ENCODE peak calls at places on chromosomes 12 and 14, in ten cellular contexts. S is HL-60, C is neural progenitor cell, Z is AG04449, E is progenitor cell of endocrine pancreas, G is right atrium auricular region, H is cardiac fibroblast, D is uterus, I is foreskin fibroblast, O is LNCaP clone FGC. N is an unnamed sample.

GRCh38 chr14:99971087-99971928 is 93.9 kb upstream of the EVL start:
- DNase-seq in E (peak; percentile 81), H (peak; percentile 89), I (peak; percentile 62), Z (no peak), D (peak; percentile 81), C (peak; percentile 98), G (peak; percentile 73), O (peak; percentile 15), S (peak; percentile 74), N (peak; percentile 88)

GRCh38 chr12:73935817-73936216 is 601.8 kb upstream of the ATXN7L3B start:
- DNase-seq in D (no peak), G (no peak), Z (no peak), H (no peak), E (no peak), S (no peak), I (no peak), C (peak; percentile 25), O (no peak), N (no peak)

GRCh38 chr12:132315951-132316350 is 13.4 kb downstream of the GALNT9 start:
- DNase-seq in O (no peak), G (no peak), Z (no peak), S (no peak), H (no peak), D (no peak), I (no peak), C (no peak), E (no peak), N (no peak)

GRCh38 chr14:72479471-72479931 is 414.4 kb downstream of the DPF3 start:
- DNase-seq in S (no peak), E (no peak), Z (no peak), H (no peak), G (no peak), O (no peak), D (no peak), I (no peak), C (peak; percentile 22), N (peak; percentile 28)

GRCh38 chr14:64880382-64881121 is 845 bp upstream of the SPTB start:
- DNase-seq in I (no peak), H (no peak), S (no peak), Z (no peak), O (no peak), E (peak; percentile 31), C (peak; percentile 86), G (no peak), D (peak; percentile 26), N (peak; percentile 81)

GRCh38 chr12:5430639-5431603 is 987 bp upstream of the NTF3 start:
- DNase-seq in I (no peak), O (no peak), C (peak; percentile 51), S (no peak), D (no peak), E (no peak), G (no peak), H (no peak), Z (no peak), N (no peak)

GRCh38 chr12:69252033-69252432 is 12.7 kb downstream of the CPSF6 start:
- DNase-seq in Z (no peak), E (no peak), C (peak; percentile 11), D (no peak), O (no peak), I (no peak), H (peak; percentile 11), S (no peak), G (no peak), N (no peak)

GRCh38 chr14:25048170-25049126 is 1.5 kb downstream of the STXBP6 start:
- DNase-seq in H (peak; percentile 84), G (peak; percentile 73), O (no peak), C (no peak), D (peak; percentile 57), S (no peak), Z (no peak), I (peak; percentile 67), E (no peak), N (no peak)

GRCh38 chr14:50335989-50336391 is 23.9 kb downstream of the DMAC2L start:
- DNase-seq in E (no peak), I (peak; percentile 66), C (peak; percentile 42), G (no peak), Z (no peak), S (no peak), O (no peak), H (peak; percentile 65), D (peak; percentile 32), N (peak; percentile 28)

GRCh38 chr12:121138284-121138683 is 5.6 kb downstream of the P2RX7 start:
- DNase-seq in C (no peak), Z (no peak), S (no peak), O (no peak), H (no peak), D (no peak), G (no peak), I (no peak), E (no peak), N (no peak)

GRCh38 chr14:91154851-91155625 is 41.2 kb downstream of the DGLUCY start:
- DNase-seq in I (peak; percentile 14), O (peak; percentile 87), C (no peak), S (no peak), Z (no peak), E (no peak), D (peak; percentile 42), H (peak; percentile 73), G (no peak), N (no peak)

GRCh38 chr14:91873476-91874265 is 6.3 kb upstream of the TC2N start:
- DNase-seq in S (no peak), G (no peak), H (peak; percentile 36), E (no peak), D (no peak), C (no peak), O (no peak), I (no peak), Z (no peak), N (peak; percentile 50)

GRCh38 chr14:90398315-90398811 is 1.5 kb downstream of the CALM1 start:
- DNase-seq in G (no peak), D (no peak), E (peak; percentile 26), O (no peak), H (no peak), S (peak; percentile 49), I (no peak), C (peak; percentile 61), Z (no peak), N (peak; percentile 51)

GRCh38 chr14:102066041-102066451 is 20.8 kb downstream of the HSP90AA1 start:
- DNase-seq in I (no peak), C (no peak), D (no peak), S (no peak), E (no peak), O (no peak), Z (no peak), G (no peak), H (no peak), N (no peak)

GRCh38 chr14:76015668-76016067 is 30.1 kb downstream of the IFT43 start:
- DNase-seq in D (no peak), O (no peak), S (no peak), E (no peak), G (no peak), C (no peak), H (no peak), Z (no peak), I (no peak), N (no peak)

GRCh38 chr12:108586306-108586705 is 11.6 kb downstream of the TMEM119 start:
- DNase-seq in H (no peak), C (no peak), O (no peak), G (no peak), E (no peak), I (no peak), D (no peak), Z (no peak), S (no peak), N (no peak)

GRCh38 chr14:73731111-73731510 is 16.9 kb upstream of the PNMA1 start:
- DNase-seq in Z (no peak), C (no peak), I (no peak), D (no peak), H (no peak), S (no peak), O (peak; percentile 56), G (no peak), E (no peak), N (no peak)
- TF ChIP-seq CTCF in Z (no peak), C (no peak), I (no peak), D (no peak), H (no peak), S (no peak), O (peak; percentile 53), G (no peak), E (no peak), N (no peak)

DNA sequence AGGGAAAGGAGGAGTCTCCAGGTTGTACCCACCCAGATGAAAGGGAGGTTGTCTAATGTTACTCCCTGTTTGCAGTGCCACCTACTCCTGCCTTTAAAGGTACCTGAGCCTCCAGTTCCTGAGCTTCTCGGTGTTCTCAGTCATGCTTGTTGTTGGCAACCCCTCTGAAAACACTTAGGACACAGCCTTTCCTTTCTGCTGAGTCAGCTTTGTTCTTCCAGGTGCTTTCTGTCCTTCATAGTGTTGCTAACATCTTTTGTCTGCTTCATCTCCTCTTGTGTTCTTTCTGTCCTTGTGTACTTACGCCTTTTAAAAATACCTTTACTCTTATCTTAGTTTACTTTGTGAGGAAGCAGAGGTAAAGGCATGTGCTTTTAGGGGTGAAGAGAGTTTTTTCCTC is 97.0 kb upstream of the NEDD1 start:
- DNase-seq in C (peak; percentile 30), S (no peak), I (no peak), H (no peak), D (no peak), E (no peak), G (no peak), O (peak; percentile 45), Z (no peak), N (no peak)
- TF ChIP-seq CTCF in C (no peak), S (no peak), I (no peak), H (no peak), D (no peak), E (no peak), G (no peak), O (no peak), Z (no peak), N (no peak)

DNA sequence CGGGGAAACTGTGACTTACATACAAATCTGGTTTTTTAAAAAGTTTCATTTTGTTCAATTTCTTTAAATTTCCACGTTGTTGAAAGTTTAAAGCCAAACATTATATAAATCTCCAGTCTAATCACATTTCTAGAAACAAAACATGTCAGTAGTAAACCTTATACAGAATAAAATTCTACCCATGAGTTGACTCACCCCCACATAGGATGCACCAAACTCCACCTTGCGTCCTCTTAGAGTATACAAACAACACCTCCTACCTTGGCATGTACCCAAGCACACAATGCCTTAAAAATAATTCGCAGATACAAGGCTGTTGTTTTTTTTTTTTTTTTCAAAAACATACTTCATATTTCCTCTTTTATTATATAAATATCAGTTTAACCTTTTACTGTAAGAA is 3.4 kb downstream of the FBXL14 start:
- DNase-seq in E (no peak), Z (no peak), I (no peak), S (no peak), C (peak; percentile 55), G (no peak), H (no peak), D (no peak), O (no peak), N (peak; percentile 50)
- TF ChIP-seq CTCF in E (no peak), Z (no peak), I (no peak), S (no peak), C (peak; percentile 30), G (no peak), H (peak; percentile 23), D (no peak), O (no peak), N (no peak)

GRCh38 chr12:93417967-93418480 is 23.7 kb downstream of the UBE2N start:
- DNase-seq in D (no peak), Z (no peak), G (no peak), C (no peak), H (no peak), E (no peak), I (no peak), S (no peak), O (no peak), N (no peak)
- TF ChIP-seq CTCF in D (no peak), Z (no peak), G (no peak), C (no peak), H (no peak), E (no peak), I (no peak), S (no peak), O (no peak), N (no peak)